ENCODE peak calls at places on chromosomes 6 and 20, in seven cellular contexts. One of them, this sample, is unnamed.

GRCh38 chr20:61353996-61354390 is 101.9 kb downstream of the CDH4 start:
- DNase-seq in A549: no peak
- DNase-seq in fibroblast of the aortic adventitia: no peak
- DNase-seq in mesothelial cell of epicardium: no peak
- DNase-seq in cardiac fibroblast: no peak
- DNase-seq in HepG2: no peak
- DNase-seq in fibroblast of villous mesenchyme: no peak
- DNase-seq in this sample: no peak

GRCh38 chr6:153312633-153313032 is 181.6 kb upstream of the RGS17 start:
- DNase-seq in fibroblast of villous mesenchyme: peak
- DNase-seq in cardiac fibroblast: peak
- DNase-seq in fibroblast of the aortic adventitia: peak
- DNase-seq in mesothelial cell of epicardium: no peak
- DNase-seq in A549: peak
- DNase-seq in HepG2: peak
- DNase-seq in this sample: peak

GRCh38 chr6:3478341-3478740 is 21.5 kb upstream of the SLC22A23 start:
- DNase-seq in cardiac fibroblast: no peak
- DNase-seq in HepG2: no peak
- DNase-seq in A549: no peak
- DNase-seq in fibroblast of villous mesenchyme: no peak
- DNase-seq in mesothelial cell of epicardium: no peak
- DNase-seq in fibroblast of the aortic adventitia: no peak
- DNase-seq in this sample: no peak

GRCh38 chr20:50635676-50636600 is 55.4 kb downstream of the RIPOR3 start:
- DNase-seq in A549: peak
- DNase-seq in mesothelial cell of epicardium: peak
- DNase-seq in HepG2: peak
- DNase-seq in fibroblast of villous mesenchyme: peak
- DNase-seq in cardiac fibroblast: peak
- DNase-seq in fibroblast of the aortic adventitia: peak
- DNase-seq in this sample: peak

GRCh38 chr6:79605968-79606764 is 25.0 kb upstream of the SH3BGRL2 start:
- DNase-seq in HepG2: no peak
- DNase-seq in A549: no peak
- DNase-seq in cardiac fibroblast: no peak
- DNase-seq in fibroblast of the aortic adventitia: no peak
- DNase-seq in fibroblast of villous mesenchyme: no peak
- DNase-seq in mesothelial cell of epicardium: no peak
- DNase-seq in this sample: no peak

GRCh38 chr20:57473246-57474042 is 51.5 kb downstream of the CTCFL start:
- DNase-seq in cardiac fibroblast: peak
- DNase-seq in A549: no peak
- DNase-seq in fibroblast of the aortic adventitia: no peak
- DNase-seq in HepG2: no peak
- DNase-seq in mesothelial cell of epicardium: no peak
- DNase-seq in fibroblast of villous mesenchyme: no peak
- DNase-seq in this sample: no peak

GRCh38 chr6:80641591-80641990 is 535.1 kb downstream of the BCKDHB start:
- DNase-seq in HepG2: no peak
- DNase-seq in cardiac fibroblast: no peak
- DNase-seq in fibroblast of villous mesenchyme: no peak
- DNase-seq in mesothelial cell of epicardium: no peak
- DNase-seq in A549: no peak
- DNase-seq in fibroblast of the aortic adventitia: peak
- DNase-seq in this sample: no peak

GRCh38 chr20:5033566-5033965 is 32.3 kb upstream of the SLC23A2 start:
- DNase-seq in fibroblast of villous mesenchyme: peak
- DNase-seq in A549: no peak
- DNase-seq in mesothelial cell of epicardium: no peak
- DNase-seq in HepG2: peak
- DNase-seq in cardiac fibroblast: peak
- DNase-seq in fibroblast of the aortic adventitia: peak
- DNase-seq in this sample: no peak

GRCh38 chr6:168025831-168026325 is 28.4 kb downstream of the KIF25 start:
- DNase-seq in HepG2: no peak
- DNase-seq in fibroblast of villous mesenchyme: peak
- DNase-seq in mesothelial cell of epicardium: no peak
- DNase-seq in A549: no peak
- DNase-seq in cardiac fibroblast: no peak
- DNase-seq in fibroblast of the aortic adventitia: no peak
- DNase-seq in this sample: no peak

GRCh38 chr6:133959667-133960368 is 6.8 kb downstream of the TBPL1 start:
- DNase-seq in fibroblast of villous mesenchyme: no peak
- DNase-seq in fibroblast of the aortic adventitia: no peak
- DNase-seq in mesothelial cell of epicardium: no peak
- DNase-seq in cardiac fibroblast: no peak
- DNase-seq in HepG2: no peak
- DNase-seq in A549: no peak
- DNase-seq in this sample: no peak

GRCh38 chr20:63830821-63831593 is at the start of gene ZBTB46:
- DNase-seq in A549: no peak
- DNase-seq in mesothelial cell of epicardium: no peak
- DNase-seq in fibroblast of villous mesenchyme: peak
- DNase-seq in fibroblast of the aortic adventitia: no peak
- DNase-seq in HepG2: no peak
- DNase-seq in cardiac fibroblast: peak
- DNase-seq in this sample: no peak

GRCh38 chr20:63950701-63951397 is 5.4 kb downstream of the UCKL1 start:
- DNase-seq in HepG2: no peak
- DNase-seq in mesothelial cell of epicardium: no peak
- DNase-seq in A549: no peak
- DNase-seq in cardiac fibroblast: no peak
- DNase-seq in fibroblast of villous mesenchyme: no peak
- DNase-seq in fibroblast of the aortic adventitia: no peak
- DNase-seq in this sample: no peak

GRCh38 chr6:115666997-115667396 is 393.7 kb downstream of the FRK start:
- DNase-seq in mesothelial cell of epicardium: no peak
- DNase-seq in cardiac fibroblast: no peak
- DNase-seq in fibroblast of villous mesenchyme: no peak
- DNase-seq in fibroblast of the aortic adventitia: no peak
- DNase-seq in A549: no peak
- DNase-seq in HepG2: no peak
- DNase-seq in this sample: no peak

GRCh38 chr6:89369009-89369408 is 16.5 kb upstream of the UBE2J1 start:
- DNase-seq in cardiac fibroblast: peak
- DNase-seq in mesothelial cell of epicardium: no peak
- DNase-seq in fibroblast of villous mesenchyme: peak
- DNase-seq in HepG2: peak
- DNase-seq in fibroblast of the aortic adventitia: peak
- DNase-seq in A549: peak
- DNase-seq in this sample: no peak

DNA sequence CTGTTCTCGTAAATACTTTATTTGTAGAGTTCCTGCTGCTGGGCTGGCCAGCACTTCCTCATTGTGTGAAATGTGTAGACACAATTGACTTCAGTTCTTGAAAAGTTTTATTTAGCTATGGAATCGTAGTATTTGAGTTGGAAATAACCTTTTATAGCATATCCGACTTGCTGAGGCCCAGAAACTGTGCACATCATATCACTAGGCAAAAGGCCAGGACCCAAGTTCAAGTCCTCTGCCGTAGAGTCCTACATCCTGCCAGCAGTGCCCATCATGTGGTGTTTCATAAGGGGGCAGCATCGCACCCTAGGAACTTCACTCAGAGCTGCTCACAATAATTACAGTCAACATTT is 207.7 kb upstream of the SNX9 start:
- DNase-seq in A549: peak
- DNase-seq in fibroblast of the aortic adventitia: no peak
- DNase-seq in HepG2: no peak
- DNase-seq in cardiac fibroblast: peak
- DNase-seq in mesothelial cell of epicardium: no peak
- DNase-seq in fibroblast of villous mesenchyme: peak
- DNase-seq in this sample: no peak
- TF ChIP-seq CTCF in A549: no peak
- TF ChIP-seq CTCF in fibroblast of the aortic adventitia: no peak
- TF ChIP-seq CTCF in HepG2: peak
- TF ChIP-seq CTCF in cardiac fibroblast: no peak
- TF ChIP-seq CTCF in mesothelial cell of epicardium: no peak
- TF ChIP-seq CTCF in fibroblast of villous mesenchyme: peak
- TF ChIP-seq CTCF in this sample: no peak

GRCh38 chr20:49619113-49620048 is 51.4 kb upstream of the PTGIS start:
- DNase-seq in A549: no peak
- DNase-seq in mesothelial cell of epicardium: no peak
- DNase-seq in fibroblast of villous mesenchyme: no peak
- DNase-seq in fibroblast of the aortic adventitia: no peak
- DNase-seq in HepG2: no peak
- DNase-seq in cardiac fibroblast: no peak
- DNase-seq in this sample: no peak

GRCh38 chr20:49618289-49618688 is 50.4 kb upstream of the PTGIS start:
- DNase-seq in fibroblast of the aortic adventitia: peak
- DNase-seq in HepG2: no peak
- DNase-seq in fibroblast of villous mesenchyme: no peak
- DNase-seq in cardiac fibroblast: no peak
- DNase-seq in mesothelial cell of epicardium: no peak
- DNase-seq in A549: no peak
- DNase-seq in this sample: no peak

GRCh38 chr20:49624317-49624716 is 56.4 kb upstream of the PTGIS start:
- DNase-seq in A549: no peak
- DNase-seq in mesothelial cell of epicardium: no peak
- DNase-seq in cardiac fibroblast: no peak
- DNase-seq in HepG2: no peak
- DNase-seq in fibroblast of villous mesenchyme: no peak
- DNase-seq in fibroblast of the aortic adventitia: no peak
- DNase-seq in this sample: no peak

GRCh38 chr20:49620364-49621240 is 52.7 kb upstream of the PTGIS start:
- DNase-seq in fibroblast of the aortic adventitia: no peak
- DNase-seq in fibroblast of villous mesenchyme: no peak
- DNase-seq in A549: no peak
- DNase-seq in HepG2: no peak
- DNase-seq in cardiac fibroblast: no peak
- DNase-seq in mesothelial cell of epicardium: no peak
- DNase-seq in this sample: no peak

GRCh38 chr20:49622243-49622642 is 54.3 kb upstream of the PTGIS start:
- DNase-seq in mesothelial cell of epicardium: no peak
- DNase-seq in A549: no peak
- DNase-seq in HepG2: no peak
- DNase-seq in cardiac fibroblast: no peak
- DNase-seq in fibroblast of the aortic adventitia: no peak
- DNase-seq in fibroblast of villous mesenchyme: no peak
- DNase-seq in this sample: no peak
- TF ChIP-seq CTCF in mesothelial cell of epicardium: no peak
- TF ChIP-seq CTCF in A549: no peak
- TF ChIP-seq CTCF in HepG2: no peak
- TF ChIP-seq CTCF in cardiac fibroblast: no peak
- TF ChIP-seq CTCF in fibroblast of the aortic adventitia: no peak
- TF ChIP-seq CTCF in fibroblast of villous mesenchyme: no peak
- TF ChIP-seq CTCF in this sample: no peak

GRCh38 chr6:160523223-160523622 is 140.9 kb downstream of the LPA start:
- DNase-seq in mesothelial cell of epicardium: no peak
- DNase-seq in A549: no peak
- DNase-seq in fibroblast of the aortic adventitia: no peak
- DNase-seq in cardiac fibroblast: no peak
- DNase-seq in HepG2: no peak
- DNase-seq in fibroblast of villous mesenchyme: no peak
- DNase-seq in this sample: no peak

GRCh38 chr6:160519133-160519532 is 144.9 kb downstream of the LPA start:
- DNase-seq in A549: no peak
- DNase-seq in fibroblast of villous mesenchyme: no peak
- DNase-seq in fibroblast of the aortic adventitia: no peak
- DNase-seq in cardiac fibroblast: no peak
- DNase-seq in mesothelial cell of epicardium: no peak
- DNase-seq in HepG2: no peak
- DNase-seq in this sample: no peak

GRCh38 chr6:160519603-160520042 is 144.5 kb downstream of the LPA start:
- DNase-seq in HepG2: no peak
- DNase-seq in fibroblast of villous mesenchyme: no peak
- DNase-seq in cardiac fibroblast: no peak
- DNase-seq in A549: no peak
- DNase-seq in mesothelial cell of epicardium: no peak
- DNase-seq in fibroblast of the aortic adventitia: no peak
- DNase-seq in this sample: no peak

DNA sequence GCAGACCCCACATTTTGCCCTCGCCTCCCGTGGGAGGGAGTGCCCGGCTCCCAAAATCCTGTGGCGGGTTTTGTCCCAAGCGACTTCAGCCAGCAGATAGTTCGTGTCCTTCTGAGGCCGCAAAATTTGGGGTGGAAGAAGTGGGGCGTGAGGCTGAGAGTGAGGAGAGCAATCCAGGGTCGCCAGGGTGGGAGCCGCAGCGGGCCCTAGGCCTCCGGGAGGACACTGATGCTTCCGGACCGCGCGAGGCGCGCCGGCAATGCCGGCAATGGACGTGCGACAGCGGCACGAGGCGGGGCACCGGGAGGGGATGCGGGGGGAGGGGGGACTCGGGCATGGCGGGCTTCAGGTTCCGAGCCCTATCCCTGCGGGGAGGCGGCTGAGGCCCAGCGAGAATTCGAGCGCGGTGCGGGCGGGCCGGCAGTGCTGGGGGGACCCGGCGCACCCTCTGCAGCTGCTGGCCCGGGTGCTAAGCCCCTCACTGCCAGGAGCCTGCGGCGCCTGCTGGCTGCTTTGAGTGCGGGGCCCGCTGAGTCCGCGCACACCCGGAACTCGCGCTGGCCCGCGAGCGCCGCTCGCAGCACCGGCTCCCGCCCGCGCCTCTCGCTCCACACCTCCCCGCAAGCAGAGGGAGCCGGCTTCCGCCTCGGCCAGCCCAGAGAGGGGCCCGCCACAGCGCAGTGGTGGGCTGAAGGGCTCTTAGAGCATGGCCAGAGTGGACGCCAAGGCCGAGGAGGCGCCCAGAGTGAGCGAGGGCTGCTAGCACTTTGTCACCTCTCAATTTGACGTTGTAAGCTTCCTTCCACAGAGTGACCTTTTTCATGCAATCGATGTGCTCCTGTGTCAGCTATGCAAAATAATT is 143.8 kb downstream of the LPA start:
- DNase-seq in fibroblast of the aortic adventitia: peak
- DNase-seq in cardiac fibroblast: peak
- DNase-seq in HepG2: peak
- DNase-seq in mesothelial cell of epicardium: peak
- DNase-seq in A549: peak
- DNase-seq in fibroblast of villous mesenchyme: peak
- DNase-seq in this sample: peak
- TF ChIP-seq CTCF in fibroblast of the aortic adventitia: no peak
- TF ChIP-seq CTCF in cardiac fibroblast: no peak
- TF ChIP-seq CTCF in HepG2: peak
- TF ChIP-seq CTCF in mesothelial cell of epicardium: peak
- TF ChIP-seq CTCF in A549: peak
- TF ChIP-seq CTCF in fibroblast of villous mesenchyme: peak
- TF ChIP-seq CTCF in this sample: peak

DNA sequence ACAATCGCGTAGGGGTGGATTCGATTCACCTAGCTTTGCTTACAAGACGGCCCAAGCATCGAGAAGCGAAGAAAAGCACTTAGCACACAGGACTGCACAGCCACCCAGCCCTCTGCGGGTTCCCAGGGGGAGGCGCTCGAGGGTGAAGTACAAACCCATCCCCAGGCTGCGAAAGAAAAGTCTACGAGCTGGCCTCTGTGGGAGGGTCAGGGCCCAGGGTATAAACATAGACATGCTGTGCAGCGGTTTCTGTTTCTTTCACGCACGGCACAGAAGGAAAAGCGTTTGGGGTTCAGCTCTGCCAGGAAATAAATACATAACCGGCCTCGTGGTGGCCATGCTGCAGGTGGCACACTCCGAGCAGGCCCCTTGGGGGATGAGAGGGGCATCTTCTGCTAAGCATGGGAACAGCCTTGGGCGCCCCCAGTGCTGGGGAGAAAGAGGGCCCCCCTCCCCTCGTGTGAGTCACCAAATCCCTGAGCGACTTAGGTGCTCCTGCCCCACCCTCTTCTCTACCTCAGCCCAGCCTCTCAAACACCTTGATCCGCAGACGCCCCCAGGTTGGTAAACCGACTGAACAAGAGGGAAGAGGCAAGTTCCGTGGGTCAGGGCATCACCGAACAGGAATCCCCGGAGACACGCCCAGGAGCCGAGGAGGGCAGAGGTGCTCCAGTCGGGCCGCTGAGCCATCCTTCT is 91.6 kb upstream of the RIPOR2 start:
- DNase-seq in A549: no peak
- DNase-seq in fibroblast of villous mesenchyme: no peak
- DNase-seq in fibroblast of the aortic adventitia: no peak
- DNase-seq in mesothelial cell of epicardium: no peak
- DNase-seq in cardiac fibroblast: no peak
- DNase-seq in HepG2: no peak
- DNase-seq in this sample: no peak
- TF ChIP-seq CTCF in A549: no peak
- TF ChIP-seq CTCF in fibroblast of villous mesenchyme: no peak
- TF ChIP-seq CTCF in fibroblast of the aortic adventitia: no peak
- TF ChIP-seq CTCF in mesothelial cell of epicardium: no peak
- TF ChIP-seq CTCF in cardiac fibroblast: no peak
- TF ChIP-seq CTCF in HepG2: peak
- TF ChIP-seq CTCF in this sample: no peak